ENCODE peak calls at places on chromosome 1, in ten cellular contexts. U is Kasumi-1, T is OCI-M1, S is pulmonary artery endothelial cell, P is fibroblast of mammary gland, K is GM12891, H is GM12878, N is lower lobe of right lung, L is Right ventricle myocardium inferior, R is M059J. J is an unnamed sample.
A peak's percentile ranks its signal among the peaks of the same experiment; 100 is the strongest.

GRCh38 chr1:186479162-186479561 is 18.2 kb upstream of the PDC start:
- DNase-seq in H (no peak), R (no peak), T (no peak), U (no peak), L (no peak), P (no peak), K (no peak), N (no peak), S (no peak), J (no peak)

GRCh38 chr1:55685560-55685959 is 470.4 kb upstream of the USP24 start:
- DNase-seq in R (no peak), T (no peak), N (no peak), U (no peak), P (no peak), S (no peak), K (no peak), L (no peak), H (no peak), J (no peak)

GRCh38 chr1:89723863-89724262 is 90.9 kb downstream of the LRRC8C start:
- DNase-seq in L (no peak), S (peak; percentile 30), H (no peak), P (peak; percentile 89), K (no peak), R (no peak), U (peak; percentile 53), T (no peak), N (no peak), J (no peak)

GRCh38 chr1:182086620-182087019 is 25.1 kb upstream of the ZNF648 start:
- DNase-seq in L (no peak), H (no peak), T (no peak), S (no peak), R (no peak), U (no peak), K (no peak), N (no peak), P (no peak), J (no peak)

GRCh38 chr1:238690415-238690814 is 696.0 kb upstream of the CHRM3 start:
- DNase-seq in N (no peak), K (no peak), L (no peak), P (peak; percentile 36), H (no peak), R (peak; percentile 31), T (peak; percentile 12), S (no peak), U (no peak), J (no peak)

GRCh38 chr1:149848340-149848771 is 51.0 kb upstream of the BOLA1 start:
- DNase-seq in P (peak; percentile 3), S (no peak), U (no peak), T (peak; percentile 65), L (no peak), N (no peak), R (peak; percentile 32), H (no peak), K (no peak), J (no peak)

GRCh38 chr1:151158751-151159251 is 2.4 kb downstream of the TNFAIP8L2 start:
- DNase-seq in U (no peak), R (no peak), S (no peak), N (no peak), H (no peak), K (no peak), P (no peak), L (no peak), T (no peak), J (no peak)

GRCh38 chr1:63448741-63449140 is 74.3 kb downstream of the ITGB3BP start:
- DNase-seq in U (no peak), H (no peak), K (no peak), P (peak; percentile 57), L (no peak), R (no peak), S (no peak), N (no peak), T (no peak), J (no peak)

GRCh38 chr1:8671313-8671917 is 146.0 kb downstream of the RERE start:
- DNase-seq in L (no peak), R (peak; percentile 64), P (peak; percentile 85), K (no peak), S (peak; percentile 52), N (no peak), T (peak; percentile 76), H (no peak), U (peak; percentile 82), J (no peak)

GRCh38 chr1:231638647-231639046 is 12.1 kb downstream of the DISC1 start:
- DNase-seq in N (no peak), U (no peak), T (no peak), L (no peak), P (no peak), K (no peak), H (no peak), S (no peak), R (peak; percentile 49), J (no peak)

J was measured in GM12864.